ENCODE peak calls at places on chromosomes 5 and 9, in four cellular contexts. S, D, L and F are unnamed samples.

GRCh38 chr5:156528673-156529072 is 201.7 kb downstream of the SGCD start:
- DNase-seq in S (no peak), D (no peak), L (no peak), F (no peak)

GRCh38 chr5:74094096-74094778 is 468.2 kb downstream of the ARHGEF28 start:
- DNase-seq in S (no peak), D (no peak), L (no peak), F (no peak)

GRCh38 chr5:66122379-66123034 is 21.6 kb upstream of the SREK1 start:
- DNase-seq in S (no peak), D (no peak), L (no peak), F (no peak)

GRCh38 chr5:36561596-36561995 is 44.8 kb upstream of the SLC1A3 start:
- DNase-seq in S (no peak), D (no peak), L (no peak), F (no peak)

GRCh38 chr5:127758884-127759283 is 55.7 kb downstream of the CCDC192 start:
- DNase-seq in S (no peak), D (no peak), L (no peak), F (no peak)

GRCh38 chr9:101271102-101271501 is 113.7 kb downstream of the BAAT start:
- DNase-seq in S (no peak), D (no peak), L (no peak), F (no peak)

GRCh38 chr5:68661237-68661636 is 432.6 kb upstream of the SLC30A5 start:
- DNase-seq in S (peak; percentile 27), D (peak; percentile 40), L (peak; percentile 3), F (no peak)

GRCh38 chr5:172943283-172943841 is 15.9 kb upstream of the RPL26L1 start:
- DNase-seq in S (no peak), D (peak; percentile 81), L (no peak), F (no peak)

GRCh38 chr9:37992924-37993349 is 76.1 kb downstream of the SHB start:
- DNase-seq in S (no peak), D (peak; percentile 58), L (no peak), F (no peak)

GRCh38 chr5:179387151-179388110 is 42.2 kb upstream of the ADAMTS2 start:
- DNase-seq in S (no peak), D (no peak), L (no peak), F (no peak)

GRCh38 chr9:37963936-37964739 is 60.2 kb upstream of the SLC25A51 start:
- DNase-seq in S (no peak), D (no peak), L (peak; percentile 94), F (peak; percentile 54)

GRCh38 chr5:16489322-16489791 is 23.8 kb upstream of the ZNF622 start:
- DNase-seq in S (no peak), D (peak; percentile 28), L (peak; percentile 30), F (peak; percentile 45)

GRCh38 chr5:1726469-1726865 is 73.2 kb downstream of the MRPL36 start:
- DNase-seq in S (no peak), D (no peak), L (no peak), F (no peak)

GRCh38 chr5:2936413-2936812 is 184.9 kb upstream of the IRX2 start:
- DNase-seq in S (no peak), D (no peak), L (no peak), F (no peak)
- TF ChIP-seq PHF8 in S (no peak), D (no peak), L (no peak), F (no peak)

DNA sequence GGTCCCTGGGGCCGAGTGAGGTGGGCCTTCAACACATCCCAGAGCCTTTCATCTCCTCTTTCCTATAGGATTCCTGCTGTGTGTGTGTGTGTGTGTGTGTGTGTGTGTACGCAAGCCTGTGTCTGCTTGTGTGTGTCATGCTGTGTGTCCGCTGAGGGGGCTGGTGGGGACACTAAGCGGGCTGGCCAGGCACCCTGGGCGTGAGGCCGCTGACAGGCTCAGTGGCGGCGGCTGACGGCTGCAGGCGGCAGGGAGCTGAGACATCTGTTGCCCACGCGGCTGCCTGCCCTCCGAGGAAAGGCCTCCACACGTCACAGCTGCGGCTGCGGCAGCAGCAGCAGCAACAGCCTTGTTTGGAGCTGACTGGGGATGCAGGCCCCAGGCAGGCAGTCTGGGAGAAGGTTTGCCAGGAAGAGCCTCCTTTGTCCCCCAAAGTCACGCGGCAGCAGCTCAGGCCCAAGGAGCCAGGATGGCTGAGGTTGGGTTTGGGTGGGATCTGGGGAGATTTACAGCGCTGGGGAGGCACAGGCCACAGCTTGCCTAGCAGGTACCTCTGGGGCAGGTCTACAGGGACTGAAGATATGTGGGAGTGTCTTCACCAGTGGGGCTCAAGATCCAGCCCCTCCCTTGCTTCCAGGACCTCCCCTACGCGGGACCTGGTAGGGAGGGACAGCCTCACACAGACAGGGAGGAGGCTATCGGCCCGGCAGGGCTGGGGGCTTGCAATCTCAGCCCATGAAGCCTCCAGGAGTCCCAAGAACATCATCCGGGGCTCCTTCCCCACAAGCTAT is 1.8 kb downstream of the PDLIM4 start:
- DNase-seq in S (no peak), D (peak; percentile 62), L (no peak), F (no peak)
- TF ChIP-seq RFX5 in S (no peak), D (no peak), L (no peak), F (no peak)

GRCh38 chr5:58545912-58546311 is 37.0 kb upstream of the RAB3C start:
- DNase-seq in S (no peak), D (no peak), L (no peak), F (peak; percentile 10)
- TF ChIP-seq PHF8 in S (no peak), D (no peak), L (no peak), F (no peak)

DNA sequence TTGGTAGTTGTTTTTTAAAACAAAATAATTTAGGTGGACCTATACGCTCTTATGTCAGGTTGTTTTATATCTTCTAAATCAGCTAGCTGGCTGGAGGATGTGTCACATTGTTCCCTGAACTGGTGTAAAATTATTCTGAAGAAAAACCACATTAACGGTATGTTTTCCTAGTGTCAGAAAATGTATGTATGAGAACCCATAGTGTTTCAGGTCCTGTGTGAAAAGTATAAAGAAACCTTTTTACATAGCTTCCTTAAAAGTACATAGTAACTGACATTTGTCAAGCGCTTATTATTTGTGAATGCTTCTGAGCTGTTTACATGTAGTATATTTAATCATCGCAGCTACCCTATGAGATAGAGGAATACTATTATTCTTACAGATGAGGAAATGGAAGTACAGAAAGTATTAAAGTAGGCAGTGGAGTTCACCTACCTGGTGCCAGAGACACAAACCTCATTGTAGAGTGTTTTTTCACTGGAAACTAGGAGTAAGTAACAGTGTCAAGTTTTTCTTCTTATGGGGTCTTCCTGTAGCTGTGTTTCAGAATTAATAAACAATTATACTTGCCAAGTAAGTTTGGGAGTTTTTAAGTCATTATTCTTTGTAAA is 10.4 kb upstream of the FAM120AOS start:
- DNase-seq in S (no peak), D (no peak), L (no peak), F (no peak)
- TF ChIP-seq RFX5 in S (no peak), D (no peak), L (no peak), F (no peak)